ENCODE peak calls at places on chromosomes 2 and 18, in eight cellular contexts. G is stomach, Z is sigmoid colon, D is tibial nerve, T is H1, K is A549, H is ovary, V is K562. P is an unnamed sample.

GRCh38 chr18:34039194-34039593 is 185.5 kb downstream of the NOL4 start:
- DNase-seq in V (no peak), H (no peak), Z (no peak), K (no peak), D (no peak), G (no peak), T (no peak), P (no peak)

GRCh38 chr2:140526575-140526974 is 1604.2 kb downstream of the LRP1B start:
- DNase-seq in H (no peak), D (no peak), G (no peak), T (no peak), Z (no peak), V (no peak), K (no peak), P (no peak)

GRCh38 chr2:215729985-215730620 is 283.2 kb downstream of the MREG start:
- DNase-seq in D (no peak), G (no peak), K (no peak), T (no peak), V (no peak), H (no peak), Z (no peak), P (no peak)

GRCh38 chr2:222299926-222300724 is 1.3 kb upstream of the PAX3 start:
- DNase-seq in G (no peak), H (no peak), V (no peak), T (peak; percentile 49), D (no peak), Z (no peak), K (no peak), P (no peak)

GRCh38 chr2:84906900-84907714 is 1.7 kb downstream of the TMSB10 start:
- DNase-seq in V (peak; percentile 62), T (no peak), K (peak; percentile 93), Z (peak; percentile 83), G (no peak), D (peak; percentile 77), H (no peak), P (peak; percentile 69)

GRCh38 chr2:104891145-104891544 is 37.2 kb downstream of the POU3F3 start:
- DNase-seq in D (no peak), G (no peak), V (no peak), Z (no peak), T (no peak), K (no peak), H (no peak), P (no peak)

GRCh38 chr2:224507789-224508188 is 77.4 kb downstream of the CUL3 start:
- DNase-seq in G (no peak), H (no peak), T (no peak), D (no peak), V (no peak), Z (no peak), K (no peak), P (no peak)

GRCh38 chr2:43034921-43035320 is 191.5 kb downstream of the ZFP36L2 start:
- DNase-seq in G (no peak), D (no peak), H (peak; percentile 14), Z (peak; percentile 35), T (no peak), K (no peak), V (no peak), P (no peak)

GRCh38 chr18:69948919-69949537 is 1.4 kb upstream of the CD226 start:
- DNase-seq in T (no peak), V (peak; percentile 17), Z (peak; percentile 65), D (no peak), K (no peak), G (peak; percentile 30), H (no peak), P (peak; percentile 62)

GRCh38 chr2:241559489-241560180 is 1.1 kb downstream of the BOK start:
- DNase-seq in H (peak; percentile 44), G (peak; percentile 46), Z (no peak), V (peak; percentile 52), T (peak; percentile 75), K (peak; percentile 33), D (no peak), P (peak; percentile 41)

GRCh38 chr2:120320318-120320851 is 25.6 kb upstream of the INHBB start:
- DNase-seq in K (no peak), H (no peak), D (no peak), T (no peak), V (no peak), G (no peak), Z (no peak), P (no peak)

GRCh38 chr2:421406-421805 is 133.5 kb upstream of the ALKAL2 start:
- DNase-seq in Z (no peak), T (no peak), G (no peak), H (no peak), K (no peak), V (no peak), D (no peak), P (no peak)

GRCh38 chr18:58438161-58438983 is 190.5 kb downstream of the ALPK2 start:
- DNase-seq in K (no peak), V (no peak), Z (no peak), T (no peak), D (no peak), G (no peak), H (no peak), P (no peak)

GRCh38 chr2:39640107-39640506 is 25.6 kb upstream of the TMEM178A start:
- DNase-seq in T (no peak), V (no peak), H (no peak), G (no peak), K (no peak), Z (peak; percentile 69), D (no peak), P (no peak)
- H3K27ac ChIP-seq in T (no peak overlapping the region), V (no peak overlapping the region), H (no peak overlapping the region), G (no peak overlapping the region), K (no peak overlapping the region), Z (no peak overlapping the region), D (no peak overlapping the region), P (no peak overlapping the region)

GRCh38 chr2:112137516-112138142 is 556 bp upstream of the FBLN7 start:
- DNase-seq in V (no peak), Z (no peak), D (no peak), H (no peak), G (no peak), T (no peak), K (no peak), P (no peak)
- H3K4me3 ChIP-seq in V (no peak overlapping the region), Z (no peak overlapping the region), D (peak overlapping the region; percentile 29), H (peak overlapping the region; percentile 41), G (peak overlapping the region; percentile 59), T (peak overlapping the region; percentile 40), K (peak overlapping the region; percentile 94), P (peak overlapping the region; percentile 44)

GRCh38 chr2:33529771-33530481 is 53.5 kb downstream of the RASGRP3 start:
- DNase-seq in T (no peak), D (no peak), K (peak; percentile 15), Z (no peak), V (peak; percentile 9), H (no peak), G (no peak), P (no peak)

GRCh38 chr2:33528551-33528950 is 52.1 kb downstream of the RASGRP3 start:
- DNase-seq in G (no peak), K (no peak), V (no peak), H (no peak), D (no peak), Z (no peak), T (no peak), P (no peak)

GRCh38 chr2:33525666-33526065 is 49.2 kb downstream of the RASGRP3 start:
- DNase-seq in H (no peak), T (no peak), G (no peak), Z (no peak), K (no peak), D (no peak), V (no peak), P (no peak)

GRCh38 chr2:33522571-33522970 is 46.1 kb downstream of the RASGRP3 start:
- DNase-seq in Z (no peak), V (no peak), K (no peak), G (no peak), H (no peak), D (no peak), T (no peak), P (no peak)

GRCh38 chr2:33526132-33526531 is 49.7 kb downstream of the RASGRP3 start:
- DNase-seq in K (no peak), V (no peak), Z (no peak), D (no peak), H (no peak), G (no peak), T (no peak), P (no peak)
- TF ChIP-seq EP300 in K (no peak), V (no peak), Z (no peak), D (peak; percentile 26), H (no peak), G (no peak), T (no peak), P (no peak)

GRCh38 chr2:63849381-63850203 is 7.9 kb downstream of the UGP2 start:
- DNase-seq in D (no peak), V (no peak), K (no peak), T (no peak), G (no peak), H (no peak), Z (no peak), P (no peak)

GRCh38 chr2:63850204-63850571 is 8.5 kb downstream of the UGP2 start:
- DNase-seq in K (no peak), H (no peak), V (no peak), Z (no peak), T (no peak), D (no peak), G (no peak), P (no peak)

GRCh38 chr2:63853527-63854310 is 12.0 kb downstream of the UGP2 start:
- DNase-seq in H (no peak), Z (no peak), G (no peak), T (no peak), V (no peak), K (no peak), D (no peak), P (no peak)

GRCh38 chr2:63851912-63852311 is 10.2 kb downstream of the UGP2 start:
- DNase-seq in Z (no peak), T (no peak), D (no peak), G (no peak), H (no peak), V (no peak), K (no peak), P (no peak)

GRCh38 chr2:63850650-63851049 is 9.0 kb downstream of the UGP2 start:
- DNase-seq in D (no peak), K (no peak), H (no peak), V (peak; percentile 42), Z (no peak), G (no peak), T (no peak), P (no peak)
- H3K27ac ChIP-seq in D (no peak overlapping the region), K (no peak overlapping the region), H (no peak overlapping the region), V (no peak overlapping the region), Z (no peak overlapping the region), G (no peak overlapping the region), T (peak overlapping the region; percentile 44), P (no peak overlapping the region)

P was measured in transverse colon.